ENCODE peak calls at places on chromosomes 3 and 15, in six cellular contexts. C is germinal center; N is stimulated activated naive CD8-positive, alpha-beta T cell treated with anti-CD3 and anti-CD28 coated beads, Interleukin-15, Interleukin-2, amounts not matched to agents 100 U/mL and 50 U/mL, for 24 hours; M is IMR-90; S is NCI-H2029; O is T-helper 1 cell. W is an unnamed sample.

GRCh38 chr3:129439381-129439816 is 349 bp downstream of the MBD4 start:
- DNase-seq in O (peak; percentile 26), M (no peak), C (peak; percentile 80), N (peak; percentile 53), S (no peak), W (no peak)

GRCh38 chr15:32966512-32966911 is 228.0 kb downstream of the FMN1 start:
- DNase-seq in C (no peak), N (no peak), O (no peak), M (no peak), S (no peak), W (no peak)

GRCh38 chr15:88018865-88019626 is 237.5 kb downstream of the NTRK3 start:
- DNase-seq in S (no peak), N (no peak), O (no peak), C (no peak), M (no peak), W (no peak)

GRCh38 chr15:57541805-57542504 is 49.7 kb upstream of the MYZAP start:
- DNase-seq in S (no peak), O (no peak), M (peak; percentile 75), N (peak; percentile 49), C (peak; percentile 23), W (peak; percentile 26)

GRCh38 chr3:71513081-71513480 is 70.4 kb downstream of the FOXP1 start:
- DNase-seq in O (no peak), N (no peak), C (no peak), S (no peak), M (no peak), W (no peak)

GRCh38 chr15:81256916-81257315 is 60.2 kb downstream of the IL16 start:
- DNase-seq in S (no peak), N (no peak), O (no peak), M (peak; percentile 73), C (no peak), W (peak; percentile 0)

GRCh38 chr15:45199136-45199810 is 11.5 kb upstream of the SHF start:
- DNase-seq in N (peak; percentile 48), S (peak; percentile 14), O (no peak), C (peak; percentile 30), M (no peak), W (peak; percentile 64)

GRCh38 chr3:99753268-99753975 is 64.2 kb upstream of the CMSS1 start:
- DNase-seq in C (no peak), M (peak; percentile 86), O (no peak), S (peak; percentile 3), N (no peak), W (peak; percentile 56)

GRCh38 chr3:100210777-100211145 is 50.0 kb upstream of the TBC1D23 start:
- DNase-seq in N (no peak), O (no peak), M (peak; percentile 95), S (peak; percentile 84), C (no peak), W (peak; percentile 34)

GRCh38 chr3:72139316-72139715 is 354.4 kb upstream of the PROK2 start:
- DNase-seq in C (no peak), O (no peak), M (no peak), S (no peak), N (no peak), W (no peak)

GRCh38 chr3:37492977-37493471 is 318.6 kb upstream of the LRRFIP2 start:
- DNase-seq in O (no peak), C (no peak), N (no peak), S (peak; percentile 80), M (no peak), W (peak; percentile 36)

GRCh38 chr3:157112536-157112935 is 47.4 kb downstream of the CCNL1 start:
- DNase-seq in N (no peak), S (no peak), C (no peak), M (no peak), O (no peak), W (no peak)

GRCh38 chr3:69200384-69201068 is 78.1 kb upstream of the LMOD3 start:
- DNase-seq in O (no peak), N (peak; percentile 54), C (no peak), M (peak; percentile 19), S (peak; percentile 64), W (peak; percentile 46)

GRCh38 chr3:18086078-18086477 is 339.1 kb downstream of the SATB1 start:
- DNase-seq in M (no peak), O (no peak), N (peak; percentile 9), C (no peak), S (no peak), W (no peak)